ENCODE peak calls at places on chromosome 1, in seven cellular contexts. A is H1, C is mesendoderm, R is neuronal stem cell, G is H9, W is mesenchymal stem cell, Z is trophoblast cell. J is an unnamed sample.

GRCh38 chr1:154405762-154406571 is 824 bp downstream of the IL6R start:
- DNase-seq in W (peak; percentile 91), C (peak; percentile 45), R (peak; percentile 24), A (no peak), G (no peak), Z (peak; percentile 80), J (peak; percentile 72)

GRCh38 chr1:52738863-52739406 is 12.7 kb downstream of the ZYG11B start:
- DNase-seq in A (no peak), G (no peak), Z (no peak), W (no peak), C (no peak), R (no peak), J (no peak)

GRCh38 chr1:86618358-86618757 is 71.5 kb downstream of the CLCA4 start:
- DNase-seq in C (peak; percentile 7), W (no peak), Z (no peak), A (no peak), R (no peak), G (no peak), J (no peak)

GRCh38 chr1:30872033-30872947 is 36.3 kb downstream of the SDC3 start:
- DNase-seq in Z (no peak), C (no peak), R (no peak), G (no peak), W (no peak), A (no peak), J (no peak)

GRCh38 chr1:204130989-204131892 is 20.6 kb downstream of the ETNK2 start:
- DNase-seq in R (no peak), A (no peak), Z (peak; percentile 67), G (no peak), W (peak; percentile 84), C (peak; percentile 29), J (peak; percentile 89)

GRCh38 chr1:44048816-44049215 is 17.6 kb upstream of the SLC6A9 start:
- DNase-seq in Z (no peak), W (peak; percentile 53), C (no peak), A (no peak), G (no peak), R (no peak), J (peak; percentile 78)

GRCh38 chr1:8348056-8348776 is 30.3 kb downstream of the SLC45A1 start:
- DNase-seq in Z (peak; percentile 71), G (no peak), R (no peak), A (no peak), W (no peak), C (no peak), J (no peak)

GRCh38 chr1:209879539-209879938 is 51.8 kb downstream of the UTP25 start:
- DNase-seq in A (no peak), G (no peak), W (no peak), R (no peak), C (no peak), Z (no peak), J (no peak)

GRCh38 chr1:88773540-88774150 is 89.6 kb downstream of the PKN2 start:
- DNase-seq in G (no peak), W (peak; percentile 65), A (no peak), C (peak; percentile 65), R (no peak), Z (peak; percentile 26), J (peak; percentile 72)

GRCh38 chr1:64318428-64318827 is 115.0 kb downstream of the UBE2U start:
- DNase-seq in Z (no peak), W (no peak), C (no peak), R (no peak), G (no peak), A (no peak), J (no peak)

GRCh38 chr1:39238476-39238875 is 34.0 kb downstream of the MACF1 start:
- DNase-seq in R (no peak), A (no peak), C (no peak), W (peak; percentile 38), G (no peak), Z (no peak), J (peak; percentile 91)

GRCh38 chr1:24903955-24904730 is 25.9 kb downstream of the RUNX3 start:
- DNase-seq in W (no peak), Z (no peak), A (no peak), G (peak; percentile 25), C (no peak), R (no peak), J (no peak)

GRCh38 chr1:34125721-34126380 is 39.2 kb downstream of the CSMD2 start:
- DNase-seq in G (no peak), W (no peak), A (no peak), C (no peak), Z (no peak), R (no peak), J (no peak)

GRCh38 chr1:26237230-26237966 is 3.4 kb downstream of the CEP85 start:
- DNase-seq in G (no peak), Z (peak; percentile 8), C (no peak), R (no peak), A (no peak), W (peak; percentile 63), J (peak; percentile 33)

GRCh38 chr1:174996474-174996873 is 3.3 kb upstream of the CACYBP start:
- DNase-seq in Z (peak; percentile 78), R (no peak), C (no peak), G (no peak), W (peak; percentile 30), A (no peak), J (peak; percentile 49)

GRCh38 chr1:93614550-93615200 is 67.0 kb downstream of the BCAR3 start:
- DNase-seq in Z (no peak), A (no peak), G (no peak), W (no peak), C (peak; percentile 49), R (no peak), J (no peak)

GRCh38 chr1:154179951-154180687 is 11.8 kb downstream of the TPM3 start:
- DNase-seq in R (no peak), G (no peak), W (no peak), Z (no peak), C (peak; percentile 78), A (no peak), J (no peak)

GRCh38 chr1:48793863-48794262 is 17.2 kb upstream of the BEND5 start:
- DNase-seq in R (no peak), W (no peak), C (no peak), A (no peak), Z (no peak), G (no peak), J (no peak)

GRCh38 chr1:168806955-168807354 is 77.9 kb upstream of the DPT start:
- DNase-seq in A (no peak), G (no peak), R (no peak), C (no peak), Z (no peak), W (no peak), J (no peak)
- H2AK5ac ChIP-seq in A (no peak overlapping the region), G (no peak overlapping the region), R (no peak overlapping the region), C (no peak overlapping the region), Z (no peak overlapping the region), W (no peak overlapping the region), J (no peak overlapping the region)

GRCh38 chr1:29698626-29699025 is 462.3 kb downstream of the PTPRU start:
- DNase-seq in A (no peak), C (no peak), R (no peak), G (no peak), Z (no peak), W (no peak), J (no peak)
- H3K9ac ChIP-seq in A (no peak overlapping the region), C (no peak overlapping the region), R (no peak overlapping the region), G (no peak overlapping the region), Z (no peak overlapping the region), W (no peak overlapping the region), J (no peak overlapping the region)

GRCh38 chr1:29631361-29631760 is 395.0 kb downstream of the PTPRU start:
- DNase-seq in G (no peak), R (no peak), A (no peak), W (no peak), C (no peak), Z (no peak), J (peak; percentile 66)
- H2AK5ac ChIP-seq in G (no peak overlapping the region), R (no peak overlapping the region), A (no peak overlapping the region), W (no peak overlapping the region), C (no peak overlapping the region), Z (no peak overlapping the region), J (no peak overlapping the region)

GRCh38 chr1:228445524-228445866 is 28.8 kb upstream of the TRIM17 start:
- DNase-seq in R (no peak), W (no peak), C (no peak), A (no peak), G (no peak), Z (no peak), J (no peak)
- H3K9ac ChIP-seq in R (no peak overlapping the region), W (peak overlapping the region; percentile 74), C (peak overlapping the region; percentile 63), A (no peak overlapping the region), G (no peak overlapping the region), Z (no peak overlapping the region), J (no peak overlapping the region)

DNA sequence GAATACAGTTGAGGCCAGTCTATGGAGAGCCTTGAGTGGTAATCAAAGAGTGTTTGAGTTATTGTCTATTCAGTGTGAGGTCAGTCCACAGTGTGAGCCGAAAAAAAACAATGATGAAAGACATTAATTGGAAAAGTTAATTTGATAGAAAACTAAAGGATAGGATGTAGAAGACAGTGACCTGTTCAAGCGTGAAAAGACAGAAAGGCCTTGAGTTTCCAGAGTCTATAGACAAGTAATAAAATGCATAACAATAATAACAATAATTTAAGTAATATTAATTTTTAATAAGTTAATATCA is 90.4 kb downstream of the SLC30A10 start:
- DNase-seq in A (no peak), G (no peak), C (no peak), Z (no peak), R (no peak), W (no peak), J (no peak)
- H2AK5ac ChIP-seq in A (no peak overlapping the region), G (no peak overlapping the region), C (no peak overlapping the region), Z (no peak overlapping the region), R (no peak overlapping the region), W (no peak overlapping the region), J (no peak overlapping the region)

DNA sequence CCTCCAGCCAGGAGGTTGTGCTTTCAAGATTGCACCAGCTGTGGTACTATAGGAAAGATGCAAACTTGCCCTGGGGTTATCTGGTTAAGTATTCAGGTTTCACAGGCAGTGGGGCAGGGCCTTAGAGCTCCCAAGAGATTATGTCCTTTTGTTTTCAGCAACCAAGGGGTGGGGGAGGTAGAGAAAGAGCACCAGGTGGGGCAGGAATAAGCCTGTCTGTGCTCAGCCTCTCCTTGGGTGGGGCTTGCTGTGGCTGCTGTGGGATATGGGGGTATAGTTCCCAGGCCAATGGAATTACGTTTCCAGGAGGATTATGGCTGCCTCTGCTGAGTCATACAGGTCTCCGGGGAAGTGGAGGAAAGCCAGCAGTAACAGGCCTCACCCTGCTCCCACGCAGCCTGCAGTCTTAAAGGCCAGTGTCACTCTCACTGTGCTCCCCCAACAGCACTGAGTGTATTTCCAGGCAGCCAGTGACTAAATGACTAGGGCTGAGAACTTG is 508.6 kb downstream of the RWDD3 start:
- DNase-seq in R (no peak), Z (no peak), C (peak; percentile 61), G (peak; percentile 34), W (no peak), A (no peak), J (peak; percentile 66)
- H3K9ac ChIP-seq in R (no peak overlapping the region), Z (no peak overlapping the region), C (peak overlapping the region; percentile 12), G (no peak overlapping the region), W (peak overlapping the region; percentile 75), A (no peak overlapping the region), J (no peak overlapping the region)

J was measured in IMR-90.